ENCODE peak calls at places on chromosomes 6 and 20, in ten cellular contexts. G is mesendoderm; M is GM23248; V is right lobe of liver; T is ovary; C is effector memory CD4-positive, alpha-beta T cell; P is CD4-positive, CD25-positive, alpha-beta regulatory T cell; E is fibroblast of lung; N is IMR-90; K is RWPE2. O is an unnamed sample.
A peak's percentile ranks its signal among the peaks of the same experiment; 100 is the strongest.

GRCh38 chr20:60295214-60295613 is 337.0 kb downstream of the CDH26 start:
- DNase-seq in M (peak; percentile 5), P (no peak), K (no peak), N (no peak), E (no peak), T (no peak), V (no peak), C (no peak), G (no peak), O (no peak)

GRCh38 chr20:47521059-47521808 is 19.5 kb downstream of the NCOA3 start:
- DNase-seq in P (no peak), K (no peak), C (no peak), E (no peak), G (peak; percentile 31), N (no peak), T (no peak), V (no peak), M (no peak), O (no peak)

GRCh38 chr6:106730672-106731071 is 101.3 kb downstream of the QRSL1 start:
- DNase-seq in T (no peak), P (no peak), N (no peak), K (no peak), G (no peak), V (no peak), M (no peak), E (no peak), C (no peak), O (no peak)

GRCh38 chr6:7146079-7146828 is 38.5 kb downstream of the RREB1 start:
- DNase-seq in P (peak; percentile 38), N (peak; percentile 80), C (no peak), T (no peak), V (peak; percentile 70), E (peak; percentile 79), M (peak; percentile 79), G (peak; percentile 58), K (no peak), O (peak; percentile 65)

GRCh38 chr6:16043171-16044142 is 85.4 kb upstream of the MYLIP start:
- DNase-seq in T (no peak), P (no peak), V (no peak), K (no peak), E (no peak), G (no peak), N (no peak), M (no peak), C (no peak), O (no peak)

GRCh38 chr6:111995409-111995808 is 58.5 kb upstream of the CCN6 start:
- DNase-seq in P (no peak), T (no peak), G (no peak), K (no peak), C (no peak), M (peak; percentile 78), N (no peak), V (no peak), E (peak; percentile 32), O (no peak)

GRCh38 chr6:26311012-26311384 is 54.0 kb upstream of the BTN3A2 start:
- DNase-seq in P (peak; percentile 48), G (peak; percentile 76), M (peak; percentile 64), N (peak; percentile 59), K (no peak), E (peak; percentile 66), C (peak; percentile 20), T (peak; percentile 36), V (no peak), O (peak; percentile 64)

GRCh38 chr20:33880396-33880795 is 69.2 kb downstream of the CHMP4B start:
- DNase-seq in V (no peak), E (no peak), T (no peak), K (no peak), N (no peak), P (no peak), C (no peak), M (no peak), G (no peak), O (no peak)

GRCh38 chr6:147603392-147604081 is 95.0 kb downstream of the SAMD5 start:
- DNase-seq in E (no peak), P (no peak), N (no peak), V (no peak), M (no peak), K (no peak), T (no peak), G (no peak), C (no peak), O (no peak)

GRCh38 chr6:140341272-140341671 is 966.8 kb upstream of the CITED2 start:
- DNase-seq in M (no peak), P (no peak), K (no peak), G (no peak), T (no peak), C (no peak), E (no peak), V (no peak), N (no peak), O (no peak)

GRCh38 chr6:129104560-129104959 is 221.6 kb downstream of the LAMA2 start:
- DNase-seq in C (no peak), V (no peak), K (no peak), M (no peak), P (no peak), G (no peak), T (no peak), N (no peak), E (peak; percentile 11), O (no peak)

GRCh38 chr6:34145161-34146020 is 496 bp downstream of the GRM4 start:
- DNase-seq in E (peak; percentile 66), M (peak; percentile 78), C (no peak), G (peak; percentile 89), P (peak; percentile 19), T (peak; percentile 33), K (peak; percentile 59), N (peak; percentile 46), V (peak; percentile 53), O (peak; percentile 37)

GRCh38 chr6:158654498-158654897 is 4.6 kb downstream of the SYTL3 start:
- DNase-seq in T (peak; percentile 76), G (no peak), C (no peak), N (peak; percentile 94), M (peak; percentile 97), V (peak; percentile 69), K (no peak), E (peak; percentile 89), P (no peak), O (peak; percentile 92)

GRCh38 chr20:57313951-57314350 is 15.7 kb upstream of the SPO11 start:
- DNase-seq in N (no peak), C (no peak), M (no peak), P (no peak), V (no peak), K (peak; percentile 16), G (no peak), T (no peak), E (no peak), O (no peak)

GRCh38 chr20:1664911-1665310 is 7.3 kb upstream of the SIRPG start:
- DNase-seq in T (no peak), K (no peak), M (no peak), P (peak; percentile 79), E (no peak), N (no peak), G (no peak), V (no peak), C (peak; percentile 41), O (no peak)

GRCh38 chr20:62157387-62158087 is 14.0 kb downstream of the SS18L1 start:
- DNase-seq in T (no peak), M (no peak), G (no peak), V (no peak), P (no peak), K (peak; percentile 86), N (no peak), E (no peak), C (no peak), O (no peak)
- H3K4me1 ChIP-seq in T (peaks cover 5% of the 10 kb centered on the region), M (peaks cover 15% of the 10 kb centered on the region), G (peaks cover 3% of the 10 kb centered on the region), V (peaks cover 24% of the 10 kb centered on the region), P (peaks cover 8% of the 10 kb centered on the region), K (peaks cover 44% of the 10 kb centered on the region), N (peaks cover 7% of the 10 kb centered on the region), E (no peaks in the 10 kb centered on the region), C (peaks cover 7% of the 10 kb centered on the region), O (no peaks in the 10 kb centered on the region)

GRCh38 chr6:136607932-136608772 is 57.9 kb upstream of the MAP7 start:
- DNase-seq in G (peak; percentile 87), M (peak; percentile 59), N (peak; percentile 80), K (no peak), T (peak; percentile 42), E (peak; percentile 49), P (peak; percentile 81), V (peak; percentile 59), C (peak; percentile 69), O (peak; percentile 57)
- H3K27ac ChIP-seq in G (no peak overlapping the region), M (no peak overlapping the region), N (peak overlapping the region; percentile 3), K (peak overlapping the region; percentile 75), T (no peak overlapping the region), E (peak overlapping the region; percentile 86), P (no peak overlapping the region), V (no peak overlapping the region), C (no peak overlapping the region), O (peak overlapping the region; percentile 85)

GRCh38 chr6:166623318-166623717 is 3.7 kb downstream of the RPS6KA2 start:
- DNase-seq in P (no peak), V (no peak), E (peak; percentile 52), G (peak; percentile 33), K (no peak), N (no peak), M (no peak), C (no peak), T (no peak), O (no peak)
- H3K4me1 ChIP-seq in P (peaks cover 21% of the 10 kb centered on the region), V (peaks cover 14% of the 10 kb centered on the region), E (peaks cover 41% of the 10 kb centered on the region), G (peaks cover 4% of the 10 kb centered on the region), K (peaks cover 63% of the 10 kb centered on the region), N (peaks cover 30% of the 10 kb centered on the region), M (peaks cover 67% of the 10 kb centered on the region), C (peaks cover 11% of the 10 kb centered on the region), T (peaks cover 27% of the 10 kb centered on the region), O (peaks cover 37% of the 10 kb centered on the region)

DNA sequence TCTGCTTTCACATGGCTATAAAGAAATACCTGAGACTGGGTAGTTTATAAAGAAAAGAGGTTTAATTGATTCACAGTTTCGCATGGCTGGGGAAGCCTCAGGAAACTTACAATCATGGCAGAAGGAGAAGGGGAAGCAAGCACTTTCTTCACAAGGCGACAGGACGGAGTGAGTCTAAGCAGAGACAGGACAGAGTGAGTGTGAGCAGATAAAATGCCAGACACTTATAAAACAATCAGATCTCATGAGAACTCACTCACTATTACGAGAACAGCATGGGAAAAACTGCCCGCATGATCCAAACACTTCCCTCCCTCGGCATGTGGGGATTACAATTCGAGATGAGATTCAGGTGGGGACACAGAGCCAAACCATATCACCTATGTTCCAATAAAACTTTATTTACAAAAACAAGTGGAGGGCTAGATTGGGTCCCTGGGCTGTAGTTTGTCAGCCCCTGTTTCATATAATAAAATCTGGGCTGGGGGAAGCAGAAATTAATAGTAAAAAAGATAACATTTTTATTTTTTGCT is 37.1 kb upstream of the CTAGE9 start:
- DNase-seq in M (no peak), G (no peak), P (no peak), C (no peak), N (no peak), K (no peak), V (no peak), T (no peak), E (no peak), O (no peak)
- H3K27ac ChIP-seq in M (no peak overlapping the region), G (no peak overlapping the region), P (no peak overlapping the region), C (no peak overlapping the region), N (no peak overlapping the region), K (no peak overlapping the region), V (no peak overlapping the region), T (no peak overlapping the region), E (no peak overlapping the region), O (no peak overlapping the region)